ENCODE peak calls at places on chromosomes 16 and 17, in six cellular contexts. S is IMR-90, B is neuronal stem cell, X is trophoblast cell, V is H9, L is mesenchymal stem cell. M is an unnamed sample.

GRCh38 chr17:59038734-59039133 is 67.9 kb downstream of the TRIM37 start:
- DNase-seq in V (no peak), B (no peak), S (peak; percentile 88), L (peak; percentile 50), X (no peak), M (no peak)

GRCh38 chr17:7351665-7352558 is at the start of gene KCTD11:
- DNase-seq in L (peak; percentile 94), B (peak; percentile 92), V (peak; percentile 92), S (peak; percentile 88), X (peak; percentile 93), M (peak; percentile 46)

GRCh38 chr17:79777166-79777843 is 643 bp upstream of the CBX2 start:
- DNase-seq in L (peak; percentile 43), S (peak; percentile 32), B (peak; percentile 77), X (no peak), V (peak; percentile 88), M (peak; percentile 87)

GRCh38 chr17:9231449-9232154 is 210.3 kb downstream of the NTN1 start:
- DNase-seq in B (no peak), V (no peak), X (no peak), L (no peak), S (no peak), M (no peak)

GRCh38 chr16:70676571-70677498 is 9.0 kb downstream of the MTSS2 start:
- DNase-seq in X (no peak), L (no peak), B (no peak), S (no peak), V (no peak), M (no peak)

GRCh38 chr17:57484826-57485565 is 228.7 kb downstream of the MSI2 start:
- DNase-seq in S (no peak), L (no peak), V (no peak), B (no peak), X (no peak), M (no peak)

GRCh38 chr17:41325126-41325525 is 9.6 kb upstream of the KRTAP17-1 start:
- DNase-seq in B (no peak), S (no peak), L (no peak), V (no peak), X (no peak), M (no peak)

GRCh38 chr17:82897514-82898249 is 57.9 kb upstream of the ZNF750 start:
- DNase-seq in V (no peak), L (no peak), X (no peak), S (no peak), B (no peak), M (no peak)

DNA sequence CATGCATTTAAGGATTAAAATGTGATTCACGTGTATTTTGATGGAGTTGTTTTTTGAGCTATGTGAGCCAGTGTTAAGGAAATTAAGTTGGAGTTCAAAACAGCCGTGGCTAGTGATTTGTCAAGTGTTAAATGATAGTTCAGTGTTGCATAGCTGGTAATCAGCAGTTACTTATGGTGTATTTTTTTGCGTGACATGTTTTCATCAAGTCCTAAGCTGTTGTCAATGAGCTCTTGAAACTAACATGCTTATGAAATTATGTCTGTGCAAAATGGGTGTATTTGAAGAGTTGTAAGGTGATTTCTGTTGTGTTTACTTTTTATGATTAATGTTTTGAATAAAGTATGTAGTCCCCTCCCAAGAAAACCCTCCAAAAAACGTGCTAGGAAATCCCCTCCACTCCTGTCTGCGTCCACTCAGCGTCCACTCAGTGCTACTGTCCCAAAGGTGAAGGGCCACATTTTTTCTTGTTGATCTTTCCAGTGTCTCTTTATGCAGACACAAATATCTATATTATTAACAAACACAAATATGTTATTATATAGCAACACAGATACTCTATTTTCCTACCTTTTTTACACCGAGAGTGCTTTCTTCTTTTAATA is 30.0 kb downstream of the USP10 start:
- DNase-seq in X (peak; percentile 32), V (no peak), S (peak; percentile 34), B (no peak), L (peak; percentile 43), M (no peak)
- H2BK120ac ChIP-seq in X (peak overlapping the region; percentile 66), V (no peak overlapping the region), S (peak overlapping the region; percentile 94), B (no peak overlapping the region), L (peak overlapping the region; percentile 19), M (no peak overlapping the region)

GRCh38 chr16:72889616-72890235 is 158.2 kb downstream of the ZFHX3 start:
- DNase-seq in V (no peak), S (no peak), L (no peak), B (no peak), X (peak; percentile 88), M (no peak)
- H2BK120ac ChIP-seq in V (no peak overlapping the region), S (no peak overlapping the region), L (no peak overlapping the region), B (no peak overlapping the region), X (no peak overlapping the region), M (no peak overlapping the region)

DNA sequence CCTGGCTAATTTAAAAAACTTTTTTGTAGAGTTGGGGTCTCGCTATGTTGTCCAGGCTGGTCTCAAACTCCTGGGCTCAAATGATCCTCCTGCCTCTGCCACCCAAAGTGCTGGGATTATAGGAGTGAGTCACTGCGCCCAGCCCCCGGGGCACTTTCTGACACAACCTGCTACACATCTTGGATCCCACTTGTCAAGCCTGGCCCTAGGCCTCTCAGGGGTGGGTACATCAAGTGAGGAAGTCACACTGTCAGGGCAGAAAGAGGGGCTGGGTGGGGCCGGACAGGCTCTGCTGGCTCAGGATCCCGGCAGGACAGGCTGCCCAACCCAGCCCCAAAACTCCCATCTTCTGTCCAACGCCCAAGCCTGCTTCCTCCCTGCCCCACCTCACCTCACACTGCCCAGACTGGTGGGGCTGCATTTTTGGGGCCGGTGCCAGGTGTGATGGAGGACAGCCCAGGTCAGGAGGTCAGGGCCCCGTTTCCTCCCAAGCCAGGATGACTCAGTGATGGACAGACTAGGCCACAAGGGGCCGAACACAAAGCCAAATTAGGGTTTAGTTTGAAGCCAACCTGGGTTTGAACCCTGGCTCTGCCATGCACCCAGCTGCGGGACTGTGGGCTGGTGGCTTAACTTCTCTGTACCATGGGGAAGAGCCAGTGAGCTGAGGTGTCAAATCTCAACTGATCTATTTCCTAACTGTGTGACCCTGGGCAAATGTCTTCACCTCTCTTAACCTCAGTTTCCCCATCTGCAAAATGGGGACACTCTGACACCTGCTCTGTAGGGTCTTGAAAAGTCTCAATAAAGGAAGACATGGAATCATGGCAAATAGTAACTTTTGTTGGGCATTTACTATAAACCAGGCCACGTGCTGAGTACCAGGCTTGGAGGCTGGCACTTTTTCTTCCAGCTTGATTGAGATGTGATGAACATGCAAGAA is 8.9 kb upstream of the PPL start:
- DNase-seq in B (no peak), S (no peak), X (peak; percentile 62), V (no peak), L (peak; percentile 62), M (no peak)
- H2BK120ac ChIP-seq in B (no peak overlapping the region), S (peak overlapping the region; percentile 88), X (no peak overlapping the region), V (no peak overlapping the region), L (peak overlapping the region; percentile 55), M (no peak overlapping the region)

GRCh38 chr16:56424791-56425438 is 430 bp downstream of the AMFR start:
- DNase-seq in V (peak; percentile 45), L (peak; percentile 21), B (peak; percentile 42), X (no peak), S (no peak), M (peak; percentile 63)
- H2BK120ac ChIP-seq in V (no peak overlapping the region), L (peak overlapping the region; percentile 85), B (no peak overlapping the region), X (peak overlapping the region; percentile 52), S (no peak overlapping the region), M (no peak overlapping the region)

DNA sequence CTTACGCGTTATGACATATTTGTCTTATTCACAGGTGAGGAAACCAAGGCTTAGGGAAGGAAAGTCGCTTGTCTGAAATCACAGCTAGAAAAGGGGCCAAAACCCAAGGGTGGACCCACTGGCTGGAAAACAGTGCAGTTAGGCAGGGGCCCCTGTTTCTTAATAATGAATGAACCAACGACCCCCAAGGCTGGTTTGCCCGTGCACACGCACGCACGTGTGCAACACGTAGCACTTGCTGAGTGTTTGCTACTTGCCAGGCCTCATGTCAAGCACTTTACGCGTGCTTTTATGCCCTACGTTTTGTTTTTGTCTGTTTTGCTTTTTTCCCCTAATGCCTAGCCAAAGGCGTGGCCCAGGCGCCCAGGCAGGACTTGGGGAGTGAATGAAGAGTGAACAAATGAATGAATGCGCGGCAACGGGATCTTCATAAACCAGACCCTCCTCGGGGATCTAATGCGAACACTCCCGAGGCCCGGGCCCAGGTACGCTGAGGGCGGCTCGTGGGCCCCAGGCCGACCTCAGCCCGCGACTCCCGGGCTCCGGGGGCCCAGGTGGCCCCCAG is 571 bp upstream of the USP10 start:
- DNase-seq in L (no peak), S (no peak), V (no peak), B (no peak), X (peak; percentile 40), M (no peak)
- H2BK120ac ChIP-seq in L (peak overlapping the region; percentile 43), S (no peak overlapping the region), V (no peak overlapping the region), B (peak overlapping the region; percentile 64), X (peak overlapping the region; percentile 30), M (no peak overlapping the region)

GRCh38 chr17:37406635-37407455 is at the start of the genes ACACA and TADA2A:
- DNase-seq in V (peak; percentile 85), B (peak; percentile 79), S (peak; percentile 63), X (peak; percentile 90), L (peak; percentile 82), M (peak; percentile 25)
- H2BK120ac ChIP-seq in V (no peak within 1 kb of the TSS), B (peak within 1 kb of the TSS; percentile 81), S (peak within 1 kb of the TSS; percentile 56), X (peak within 1 kb of the TSS; percentile 89), L (peak within 1 kb of the TSS; percentile 92), M (peak within 1 kb of the TSS; percentile 83)

GRCh38 chr17:2723997-2724782 is 12.6 kb upstream of the CLUH start:
- DNase-seq in V (peak; percentile 92), S (no peak), L (no peak), X (no peak), B (peak; percentile 32), M (peak; percentile 86)
- H2BK120ac ChIP-seq in V (no peak overlapping the region), S (no peak overlapping the region), L (no peak overlapping the region), X (peak overlapping the region; percentile 15), B (no peak overlapping the region), M (no peak overlapping the region)